ENCODE peak calls at places on chromosomes 2 and 18, in ten cellular contexts. One of them, this sample, is unnamed.

GRCh38 chr2:161077367-161078210 is 82.6 kb upstream of the TANK start:
- DNase-seq in H7: no peak
- DNase-seq in T1000: no peak
- DNase-seq in H1: no peak
- DNase-seq in tibial nerve: no peak
- DNase-seq in mammary epithelial cell: peak
- DNase-seq in GM12865: peak
- DNase-seq in choroid plexus epithelial cell: peak
- DNase-seq in foreskin fibroblast: peak
- DNase-seq in ovary: no peak
- DNase-seq in this sample: no peak

GRCh38 chr2:177694348-177694747 is 301.8 kb downstream of the AGPS start:
- DNase-seq in H7: no peak
- DNase-seq in T1000: no peak
- DNase-seq in H1: no peak
- DNase-seq in tibial nerve: no peak
- DNase-seq in mammary epithelial cell: no peak
- DNase-seq in GM12865: no peak
- DNase-seq in choroid plexus epithelial cell: no peak
- DNase-seq in foreskin fibroblast: no peak
- DNase-seq in ovary: no peak
- DNase-seq in this sample: no peak

GRCh38 chr2:100960688-100961087 is 41.4 kb upstream of the RPL31 start:
- DNase-seq in H7: no peak
- DNase-seq in T1000: no peak
- DNase-seq in H1: no peak
- DNase-seq in tibial nerve: no peak
- DNase-seq in mammary epithelial cell: no peak
- DNase-seq in GM12865: no peak
- DNase-seq in choroid plexus epithelial cell: no peak
- DNase-seq in foreskin fibroblast: peak
- DNase-seq in ovary: no peak
- DNase-seq in this sample: no peak

GRCh38 chr2:238131761-238132462 is 6.6 kb upstream of the KLHL30 start:
- DNase-seq in H7: no peak
- DNase-seq in T1000: no peak
- DNase-seq in H1: no peak
- DNase-seq in tibial nerve: no peak
- DNase-seq in mammary epithelial cell: no peak
- DNase-seq in GM12865: no peak
- DNase-seq in choroid plexus epithelial cell: no peak
- DNase-seq in foreskin fibroblast: no peak
- DNase-seq in ovary: no peak
- DNase-seq in this sample: no peak

GRCh38 chr2:227395556-227395955 is 7.8 kb upstream of the SCYGR1 start:
- DNase-seq in H7: no peak
- DNase-seq in T1000: no peak
- DNase-seq in H1: no peak
- DNase-seq in tibial nerve: no peak
- DNase-seq in mammary epithelial cell: peak
- DNase-seq in GM12865: no peak
- DNase-seq in choroid plexus epithelial cell: no peak
- DNase-seq in foreskin fibroblast: no peak
- DNase-seq in ovary: no peak
- DNase-seq in this sample: peak

GRCh38 chr2:181252248-181253148 is 204.7 kb upstream of the ITGA4 start:
- DNase-seq in H7: no peak
- DNase-seq in T1000: no peak
- DNase-seq in H1: no peak
- DNase-seq in tibial nerve: no peak
- DNase-seq in mammary epithelial cell: no peak
- DNase-seq in GM12865: peak
- DNase-seq in choroid plexus epithelial cell: no peak
- DNase-seq in foreskin fibroblast: peak
- DNase-seq in ovary: no peak
- DNase-seq in this sample: no peak

GRCh38 chr2:74026674-74027294 is 42.1 kb downstream of the TET3 start:
- DNase-seq in H7: no peak
- DNase-seq in T1000: no peak
- DNase-seq in H1: no peak
- DNase-seq in tibial nerve: no peak
- DNase-seq in mammary epithelial cell: no peak
- DNase-seq in GM12865: no peak
- DNase-seq in choroid plexus epithelial cell: no peak
- DNase-seq in foreskin fibroblast: no peak
- DNase-seq in ovary: no peak
- DNase-seq in this sample: no peak

GRCh38 chr18:29361843-29362242 is 1184.9 kb upstream of the CDH2 start:
- DNase-seq in H7: peak
- DNase-seq in T1000: no peak
- DNase-seq in H1: peak
- DNase-seq in tibial nerve: no peak
- DNase-seq in mammary epithelial cell: no peak
- DNase-seq in GM12865: peak
- DNase-seq in choroid plexus epithelial cell: no peak
- DNase-seq in foreskin fibroblast: no peak
- DNase-seq in ovary: no peak
- DNase-seq in this sample: no peak

GRCh38 chr2:32061973-32062861 is 1.1 kb upstream of the SPAST start:
- DNase-seq in H7: peak
- DNase-seq in T1000: peak
- DNase-seq in H1: no peak
- DNase-seq in tibial nerve: peak
- DNase-seq in mammary epithelial cell: peak
- DNase-seq in GM12865: peak
- DNase-seq in choroid plexus epithelial cell: peak
- DNase-seq in foreskin fibroblast: peak
- DNase-seq in ovary: peak
- DNase-seq in this sample: no peak

GRCh38 chr2:71682341-71682740 is 229.0 kb downstream of the DYSF start:
- DNase-seq in H7: no peak
- DNase-seq in T1000: no peak
- DNase-seq in H1: no peak
- DNase-seq in tibial nerve: no peak
- DNase-seq in mammary epithelial cell: no peak
- DNase-seq in GM12865: no peak
- DNase-seq in choroid plexus epithelial cell: no peak
- DNase-seq in foreskin fibroblast: no peak
- DNase-seq in ovary: no peak
- DNase-seq in this sample: no peak

GRCh38 chr2:38037757-38038615 is 38.0 kb downstream of the CYP1B1 start:
- DNase-seq in H7: peak
- DNase-seq in T1000: no peak
- DNase-seq in H1: no peak
- DNase-seq in tibial nerve: no peak
- DNase-seq in mammary epithelial cell: peak
- DNase-seq in GM12865: peak
- DNase-seq in choroid plexus epithelial cell: peak
- DNase-seq in foreskin fibroblast: peak
- DNase-seq in ovary: peak
- DNase-seq in this sample: no peak

GRCh38 chr2:112204411-112204810 is 50.4 kb downstream of the ZC3H8 start:
- DNase-seq in H7: no peak
- DNase-seq in T1000: no peak
- DNase-seq in H1: no peak
- DNase-seq in tibial nerve: no peak
- DNase-seq in mammary epithelial cell: no peak
- DNase-seq in GM12865: no peak
- DNase-seq in choroid plexus epithelial cell: peak
- DNase-seq in foreskin fibroblast: no peak
- DNase-seq in ovary: no peak
- DNase-seq in this sample: no peak

GRCh38 chr2:27446057-27446456 is 3.9 kb downstream of the KRTCAP3 start:
- DNase-seq in H7: no peak
- DNase-seq in T1000: no peak
- DNase-seq in H1: no peak
- DNase-seq in tibial nerve: no peak
- DNase-seq in mammary epithelial cell: peak
- DNase-seq in GM12865: no peak
- DNase-seq in choroid plexus epithelial cell: no peak
- DNase-seq in foreskin fibroblast: no peak
- DNase-seq in ovary: no peak
- DNase-seq in this sample: peak

GRCh38 chr2:145305854-145306253 is 785.9 kb upstream of the ZEB2 start:
- DNase-seq in H7: no peak
- DNase-seq in T1000: no peak
- DNase-seq in H1: no peak
- DNase-seq in tibial nerve: no peak
- DNase-seq in mammary epithelial cell: no peak
- DNase-seq in GM12865: no peak
- DNase-seq in choroid plexus epithelial cell: no peak
- DNase-seq in foreskin fibroblast: no peak
- DNase-seq in ovary: no peak
- DNase-seq in this sample: no peak

GRCh38 chr2:231684314-231685223 is 23.8 kb upstream of the PTMA start:
- DNase-seq in H7: peak
- DNase-seq in T1000: no peak
- DNase-seq in H1: no peak
- DNase-seq in tibial nerve: no peak
- DNase-seq in mammary epithelial cell: no peak
- DNase-seq in GM12865: no peak
- DNase-seq in choroid plexus epithelial cell: no peak
- DNase-seq in foreskin fibroblast: no peak
- DNase-seq in ovary: no peak
- DNase-seq in this sample: no peak

GRCh38 chr2:227488045-227488444 is 16.1 kb downstream of the AGFG1 start:
- DNase-seq in H7: no peak
- DNase-seq in T1000: no peak
- DNase-seq in H1: no peak
- DNase-seq in tibial nerve: no peak
- DNase-seq in mammary epithelial cell: no peak
- DNase-seq in GM12865: no peak
- DNase-seq in choroid plexus epithelial cell: no peak
- DNase-seq in foreskin fibroblast: no peak
- DNase-seq in ovary: no peak
- DNase-seq in this sample: no peak

GRCh38 chr18:63264871-63265270 is 54.7 kb downstream of the BCL2 start:
- DNase-seq in H7: no peak
- DNase-seq in T1000: no peak
- DNase-seq in H1: no peak
- DNase-seq in tibial nerve: no peak
- DNase-seq in mammary epithelial cell: no peak
- DNase-seq in GM12865: no peak
- DNase-seq in choroid plexus epithelial cell: no peak
- DNase-seq in foreskin fibroblast: no peak
- DNase-seq in ovary: no peak
- DNase-seq in this sample: no peak

GRCh38 chr18:29418136-29418535 is 1241.2 kb upstream of the CDH2 start:
- DNase-seq in H7: no peak
- DNase-seq in T1000: no peak
- DNase-seq in H1: no peak
- DNase-seq in tibial nerve: no peak
- DNase-seq in mammary epithelial cell: peak
- DNase-seq in GM12865: no peak
- DNase-seq in choroid plexus epithelial cell: peak
- DNase-seq in foreskin fibroblast: peak
- DNase-seq in ovary: no peak
- DNase-seq in this sample: peak

GRCh38 chr2:163459986-163460385 is 275.8 kb downstream of the FIGN start:
- DNase-seq in H7: no peak
- DNase-seq in T1000: no peak
- DNase-seq in H1: no peak
- DNase-seq in tibial nerve: no peak
- DNase-seq in mammary epithelial cell: no peak
- DNase-seq in GM12865: no peak
- DNase-seq in choroid plexus epithelial cell: no peak
- DNase-seq in foreskin fibroblast: no peak
- DNase-seq in ovary: no peak
- DNase-seq in this sample: no peak

GRCh38 chr2:207515671-207516070 is 14.1 kb upstream of the CREB1 start:
- DNase-seq in H7: no peak
- DNase-seq in T1000: no peak
- DNase-seq in H1: no peak
- DNase-seq in tibial nerve: no peak
- DNase-seq in mammary epithelial cell: peak
- DNase-seq in GM12865: no peak
- DNase-seq in choroid plexus epithelial cell: no peak
- DNase-seq in foreskin fibroblast: no peak
- DNase-seq in ovary: no peak
- DNase-seq in this sample: no peak

GRCh38 chr2:150591901-150592300 is 104.4 kb upstream of the RND3 start:
- DNase-seq in H7: no peak
- DNase-seq in T1000: no peak
- DNase-seq in H1: no peak
- DNase-seq in tibial nerve: no peak
- DNase-seq in mammary epithelial cell: peak
- DNase-seq in GM12865: no peak
- DNase-seq in choroid plexus epithelial cell: no peak
- DNase-seq in foreskin fibroblast: peak
- DNase-seq in ovary: no peak
- DNase-seq in this sample: no peak

GRCh38 chr2:174210861-174211260 is 37.5 kb downstream of the OLA1 start:
- DNase-seq in H7: no peak
- DNase-seq in T1000: no peak
- DNase-seq in H1: no peak
- DNase-seq in tibial nerve: no peak
- DNase-seq in mammary epithelial cell: no peak
- DNase-seq in GM12865: no peak
- DNase-seq in choroid plexus epithelial cell: no peak
- DNase-seq in foreskin fibroblast: no peak
- DNase-seq in ovary: no peak
- DNase-seq in this sample: no peak

This sample was measured in epithelial cell of prostate.